ENCODE peak calls at places on chromosome 4, in six cellular contexts. V is activated T-cell treated with anti-CD3 and anti-CD28 coated beads for 24 hours; E is Peyer's patch; F is adipocyte; W is activated naive CD4-positive, alpha-beta T cell treated with Interleukin-2 at 50 U/mL for 16 hours; H is GM23248. J is an unnamed sample.
A peak's percentile ranks its signal among the peaks of the same experiment; 100 is the strongest.

GRCh38 chr4:6355052-6355451 is 85.4 kb downstream of the WFS1 start:
- DNase-seq in H (no peak), F (no peak), V (no peak), W (no peak), E (no peak), J (no peak)

GRCh38 chr4:154329939-154330338 is 161.7 kb downstream of the DCHS2 start:
- DNase-seq in V (no peak), E (no peak), W (no peak), F (peak; percentile 91), H (peak; percentile 92), J (peak; percentile 24)

GRCh38 chr4:5460106-5460801 is 248.1 kb downstream of the EVC2 start:
- DNase-seq in E (no peak), W (no peak), H (peak; percentile 47), F (peak; percentile 63), V (no peak), J (peak; percentile 37)

GRCh38 chr4:42787071-42787463 is 105.4 kb upstream of the GRXCR1 start:
- DNase-seq in V (no peak), W (no peak), F (no peak), E (no peak), H (no peak), J (no peak)

GRCh38 chr4:158255727-158256324 is 45.5 kb downstream of the TMEM144 start:
- DNase-seq in E (no peak), W (no peak), H (peak; percentile 77), F (peak; percentile 81), V (no peak), J (peak; percentile 70)

GRCh38 chr4:151905197-151905596 is 144.4 kb upstream of the GATB start:
- DNase-seq in V (no peak), E (no peak), F (no peak), W (no peak), H (no peak), J (no peak)

GRCh38 chr4:156378053-156378665 is 424.5 kb upstream of the CTSO start:
- DNase-seq in E (no peak), W (no peak), V (no peak), H (peak; percentile 43), F (peak; percentile 19), J (peak; percentile 71)

GRCh38 chr4:38071801-38072567 is 111.8 kb downstream of the PTTG2 start:
- DNase-seq in E (no peak), V (no peak), H (no peak), F (peak; percentile 70), W (no peak), J (peak; percentile 44)

GRCh38 chr4:174763454-174764104 is 65.5 kb downstream of the GLRA3 start:
- DNase-seq in F (peak; percentile 7), W (no peak), H (peak; percentile 10), E (no peak), V (no peak), J (no peak)

GRCh38 chr4:53461244-53461643 is 83.8 kb downstream of the FIP1L1 start:
- DNase-seq in V (no peak), E (no peak), W (no peak), H (peak; percentile 33), F (no peak), J (peak; percentile 30)

GRCh38 chr4:53908661-53909078 is 155.7 kb downstream of the CHIC2 start:
- DNase-seq in W (no peak), F (peak; percentile 93), V (no peak), E (no peak), H (peak; percentile 89), J (peak; percentile 97)

GRCh38 chr4:110475881-110476818 is at the start of gene ENPEP:
- DNase-seq in F (peak; percentile 42), V (no peak), H (peak; percentile 54), W (no peak), E (peak; percentile 79), J (peak; percentile 36)

GRCh38 chr4:1404573-1405248 is 1.5 kb downstream of the NKX1-1 start:
- DNase-seq in W (no peak), E (no peak), H (no peak), F (no peak), V (no peak), J (no peak)

GRCh38 chr4:139210486-139210885 is 33.5 kb upstream of the ELF2 start:
- DNase-seq in W (no peak), E (no peak), F (no peak), V (no peak), H (no peak), J (no peak)

GRCh38 chr4:40586729-40587128 is 42.9 kb downstream of the RBM47 start:
- DNase-seq in E (no peak), F (no peak), V (no peak), H (no peak), W (no peak), J (no peak)

GRCh38 chr4:54558889-54559682 is 98.7 kb upstream of the KIT start:
- DNase-seq in V (no peak), W (no peak), H (no peak), F (no peak), E (no peak), J (no peak)

GRCh38 chr4:151921811-151922210 is 161.0 kb upstream of the GATB start:
- DNase-seq in W (no peak), F (peak; percentile 13), E (no peak), V (no peak), H (peak; percentile 83), J (peak; percentile 46)

GRCh38 chr4:2436301-2436700 is 17.5 kb downstream of the CFAP99 start:
- DNase-seq in V (no peak), W (no peak), H (peak; percentile 76), E (no peak), F (peak; percentile 15), J (no peak)

GRCh38 chr4:142095886-142096605 is 459.7 kb downstream of the IL15 start:
- DNase-seq in E (no peak), V (no peak), H (peak; percentile 99), F (peak; percentile 92), W (no peak), J (peak; percentile 96)

GRCh38 chr4:7649411-7649740 is 214.6 kb upstream of the PSAPL1 start:
- DNase-seq in E (no peak), V (no peak), H (no peak), F (no peak), W (no peak), J (no peak)

GRCh38 chr4:110614981-110615365 is 7.9 kb downstream of the PITX2 start:
- DNase-seq in W (no peak), V (no peak), H (no peak), E (peak; percentile 63), F (no peak), J (no peak)

GRCh38 chr4:182382941-182383340 is 139.7 kb downstream of the TENM3 start:
- DNase-seq in E (no peak), W (no peak), V (no peak), F (no peak), H (no peak), J (no peak)

GRCh38 chr4:137677851-137678250 is 145.6 kb upstream of the PCDH18 start:
- DNase-seq in F (peak; percentile 79), V (no peak), W (no peak), H (peak; percentile 90), E (no peak), J (peak; percentile 85)

GRCh38 chr4:14792702-14793227 is 209.5 kb upstream of the CPEB2 start:
- DNase-seq in W (no peak), E (no peak), F (no peak), H (no peak), V (no peak), J (no peak)

GRCh38 chr4:174496631-174497442 is 25.5 kb downstream of the HPGD start:
- DNase-seq in F (no peak), E (peak; percentile 56), V (no peak), H (no peak), W (no peak), J (no peak)

GRCh38 chr4:118950929-118951570 is 62.4 kb downstream of the SYNPO2 start:
- DNase-seq in H (no peak), E (no peak), W (no peak), F (no peak), V (no peak), J (no peak)

GRCh38 chr4:150232029-150232428 is 153.8 kb downstream of the DCLK2 start:
- DNase-seq in H (no peak), E (no peak), V (no peak), F (no peak), W (no peak), J (no peak)

GRCh38 chr4:138513535-138513934 is 271.4 kb upstream of the SLC7A11 start:
- DNase-seq in W (no peak), H (no peak), E (no peak), F (no peak), V (no peak), J (no peak)

GRCh38 chr4:76197971-76198410 is 15.6 kb downstream of the SCARB2 start:
- DNase-seq in F (peak; percentile 74), W (no peak), V (no peak), H (peak; percentile 77), E (no peak), J (peak; percentile 69)

GRCh38 chr4:114558446-114559020 is 40.1 kb upstream of the UGT8 start:
- DNase-seq in F (no peak), E (no peak), V (no peak), W (no peak), H (no peak), J (no peak)

GRCh38 chr4:4554234-4554633 is 12.4 kb upstream of the STX18 start:
- DNase-seq in E (no peak), V (no peak), F (no peak), H (no peak), W (no peak), J (peak; percentile 18)

GRCh38 chr4:182822554-182822953 is 94.6 kb downstream of the DCTD start:
- DNase-seq in V (no peak), E (no peak), W (no peak), H (no peak), F (no peak), J (no peak)

GRCh38 chr4:146255463-146255862 is 41.1 kb downstream of the REELD1 start:
- DNase-seq in W (no peak), H (peak; percentile 72), F (peak; percentile 23), E (no peak), V (no peak), J (peak; percentile 63)

GRCh38 chr4:88689877-88690276 is 7.8 kb downstream of the NAP1L5 start:
- DNase-seq in E (no peak), W (no peak), V (no peak), F (peak; percentile 56), H (peak; percentile 18), J (no peak)

J was measured in IMR-90.